ENCODE peak calls at places on chromosomes 7 and 10, in seven cellular contexts. G is Panc1; A is Right ventricle myocardium superior; F is naive thymus-derived CD4-positive, alpha-beta T cell; Z is activated T-cell treated with anti-CD3 and anti-CD28 coated beads, Interleukin-2, amount 50 U/mL, for 4 hours; E is sciatic nerve; N is stimulated activated naive B cell treated with anti-CD40 and anti-IgM and Interleukin-4, amounts not matched to agents 10 μg/mL and 1 μg/mL and 100 μg/mL, for 72 hours. U is an unnamed sample.

GRCh38 chr10:49622426-49623425 is 8.9 kb downstream of the CHAT start:
- ATAC-seq in E (no peak), N (no peak), G (no peak), Z (no peak), F (no peak), A (no peak), U (no peak)

GRCh38 chr7:43113622-43114450 is 1.4 kb downstream of the HECW1 start:
- ATAC-seq in A (no peak), F (no peak), E (peak; percentile 24), Z (peak; percentile 28), G (peak; percentile 47), N (no peak), U (peak; percentile 27)

GRCh38 chr10:107914450-107915276 is 750.2 kb upstream of the SORCS1 start:
- ATAC-seq in F (no peak), A (no peak), G (no peak), Z (no peak), N (peak; percentile 29), E (peak; percentile 29), U (no peak)

GRCh38 chr10:79007843-79008319 is 60.9 kb upstream of the ZMIZ1 start:
- ATAC-seq in E (peak; percentile 93), Z (no peak), G (no peak), N (no peak), A (peak; percentile 63), F (no peak), U (peak; percentile 86)

GRCh38 chr10:85604136-85604725 is 762.4 kb downstream of the GRID1 start:
- ATAC-seq in Z (no peak), N (no peak), G (no peak), A (no peak), E (no peak), F (no peak), U (no peak)

GRCh38 chr7:127759945-127760421 is 108.0 kb downstream of the SND1 start:
- ATAC-seq in A (no peak), E (no peak), F (no peak), G (no peak), Z (no peak), N (no peak), U (no peak)

GRCh38 chr7:31027161-31027965 is 24.7 kb upstream of the ADCYAP1R1 start:
- ATAC-seq in Z (no peak), N (no peak), F (no peak), E (peak; percentile 33), G (no peak), A (peak; percentile 66), U (peak; percentile 57)

GRCh38 chr10:17209931-17210330 is 8.5 kb upstream of the TRDMT1 start:
- ATAC-seq in G (no peak), E (no peak), F (no peak), Z (no peak), A (no peak), N (no peak), U (no peak)

GRCh38 chr10:62924344-62924748 is 108.2 kb upstream of the EGR2 start:
- ATAC-seq in E (peak; percentile 71), G (peak; percentile 91), Z (no peak), N (no peak), A (no peak), F (no peak), U (no peak)

GRCh38 chr7:158816271-158816670 is 13.0 kb downstream of the ESYT2 start:
- ATAC-seq in Z (no peak), G (no peak), A (peak; percentile 2), F (no peak), N (no peak), E (no peak), U (no peak)

GRCh38 chr10:79488870-79489269 is 23.5 kb upstream of the EIF5AL1 start:
- ATAC-seq in A (no peak), F (no peak), N (no peak), E (no peak), Z (no peak), G (no peak), U (no peak)

GRCh38 chr7:80997841-80998240 is 79.0 kb upstream of the SEMA3C start:
- ATAC-seq in A (no peak), N (no peak), Z (no peak), E (no peak), G (no peak), F (no peak), U (no peak)